ENCODE peak calls at places on chromosomes 3 and 15, in nine cellular contexts. One of them, this sample, is unnamed.

GRCh38 chr3:61809879-61810278 is 248.5 kb downstream of the PTPRG start:
- DNase-seq in B cell: no peak
- DNase-seq in omental fat pad: no peak
- DNase-seq in cardiac fibroblast: no peak
- DNase-seq in AG09319: no peak
- DNase-seq in glutamatergic neuron: no peak
- DNase-seq in PC-3: no peak
- DNase-seq in uterus: peak
- DNase-seq in GM06990: no peak
- DNase-seq in this sample: no peak

GRCh38 chr3:35224571-35225280 is 414.6 kb upstream of the ARPP21 start:
- DNase-seq in uterus: no peak
- DNase-seq in PC-3: no peak
- DNase-seq in glutamatergic neuron: no peak
- DNase-seq in AG09319: no peak
- DNase-seq in cardiac fibroblast: no peak
- DNase-seq in GM06990: no peak
- DNase-seq in B cell: no peak
- DNase-seq in omental fat pad: no peak
- DNase-seq in this sample: no peak

GRCh38 chr3:20215636-20216035 is 29.6 kb upstream of the SGO1 start:
- DNase-seq in GM06990: no peak
- DNase-seq in uterus: no peak
- DNase-seq in AG09319: no peak
- DNase-seq in B cell: no peak
- DNase-seq in omental fat pad: no peak
- DNase-seq in glutamatergic neuron: no peak
- DNase-seq in cardiac fibroblast: no peak
- DNase-seq in PC-3: peak
- DNase-seq in this sample: no peak

GRCh38 chr15:91952216-91952615 is 98.7 kb downstream of the SLCO3A1 start:
- DNase-seq in B cell: no peak
- DNase-seq in AG09319: no peak
- DNase-seq in cardiac fibroblast: no peak
- DNase-seq in glutamatergic neuron: no peak
- DNase-seq in omental fat pad: no peak
- DNase-seq in uterus: no peak
- DNase-seq in PC-3: no peak
- DNase-seq in GM06990: no peak
- DNase-seq in this sample: no peak

GRCh38 chr3:72036899-72037298 is 252.0 kb upstream of the PROK2 start:
- DNase-seq in B cell: no peak
- DNase-seq in cardiac fibroblast: peak
- DNase-seq in PC-3: no peak
- DNase-seq in omental fat pad: no peak
- DNase-seq in GM06990: no peak
- DNase-seq in glutamatergic neuron: no peak
- DNase-seq in AG09319: no peak
- DNase-seq in uterus: no peak
- DNase-seq in this sample: no peak

GRCh38 chr3:112635674-112636073 is 5.3 kb downstream of the CCDC80 start:
- DNase-seq in PC-3: no peak
- DNase-seq in cardiac fibroblast: peak
- DNase-seq in AG09319: no peak
- DNase-seq in glutamatergic neuron: no peak
- DNase-seq in GM06990: no peak
- DNase-seq in omental fat pad: no peak
- DNase-seq in uterus: peak
- DNase-seq in B cell: no peak
- DNase-seq in this sample: no peak

GRCh38 chr3:175977968-175978752 is 1119.0 kb downstream of the NAALADL2 start:
- DNase-seq in GM06990: no peak
- DNase-seq in omental fat pad: no peak
- DNase-seq in AG09319: no peak
- DNase-seq in uterus: no peak
- DNase-seq in B cell: no peak
- DNase-seq in cardiac fibroblast: no peak
- DNase-seq in glutamatergic neuron: no peak
- DNase-seq in PC-3: no peak
- DNase-seq in this sample: no peak

GRCh38 chr3:6216135-6216792 is 644.7 kb upstream of the GRM7 start:
- DNase-seq in AG09319: no peak
- DNase-seq in omental fat pad: no peak
- DNase-seq in cardiac fibroblast: no peak
- DNase-seq in uterus: no peak
- DNase-seq in GM06990: no peak
- DNase-seq in PC-3: no peak
- DNase-seq in B cell: no peak
- DNase-seq in glutamatergic neuron: no peak
- DNase-seq in this sample: no peak

GRCh38 chr3:190325923-190326322 is 3.7 kb upstream of the CLDN1 start:
- DNase-seq in B cell: no peak
- DNase-seq in PC-3: no peak
- DNase-seq in glutamatergic neuron: no peak
- DNase-seq in GM06990: peak
- DNase-seq in omental fat pad: no peak
- DNase-seq in cardiac fibroblast: peak
- DNase-seq in AG09319: no peak
- DNase-seq in uterus: no peak
- DNase-seq in this sample: no peak

GRCh38 chr15:61816856-61817255 is 243.4 kb downstream of the VPS13C start:
- DNase-seq in cardiac fibroblast: no peak
- DNase-seq in AG09319: no peak
- DNase-seq in uterus: no peak
- DNase-seq in PC-3: no peak
- DNase-seq in omental fat pad: no peak
- DNase-seq in glutamatergic neuron: no peak
- DNase-seq in B cell: no peak
- DNase-seq in GM06990: no peak
- DNase-seq in this sample: no peak

GRCh38 chr3:171936231-171936841 is 93.2 kb downstream of the TMEM212 start:
- DNase-seq in B cell: no peak
- DNase-seq in cardiac fibroblast: peak
- DNase-seq in AG09319: peak
- DNase-seq in GM06990: no peak
- DNase-seq in glutamatergic neuron: no peak
- DNase-seq in uterus: no peak
- DNase-seq in omental fat pad: no peak
- DNase-seq in PC-3: peak
- DNase-seq in this sample: no peak

GRCh38 chr15:29045717-29046116 is 159.9 kb downstream of the APBA2 start:
- DNase-seq in glutamatergic neuron: no peak
- DNase-seq in B cell: no peak
- DNase-seq in PC-3: peak
- DNase-seq in omental fat pad: no peak
- DNase-seq in AG09319: no peak
- DNase-seq in uterus: no peak
- DNase-seq in GM06990: no peak
- DNase-seq in cardiac fibroblast: peak
- DNase-seq in this sample: no peak

GRCh38 chr3:46628980-46629379 is 16.7 kb downstream of the FAM240A start:
- DNase-seq in B cell: no peak
- DNase-seq in uterus: no peak
- DNase-seq in GM06990: no peak
- DNase-seq in omental fat pad: no peak
- DNase-seq in AG09319: no peak
- DNase-seq in glutamatergic neuron: no peak
- DNase-seq in PC-3: no peak
- DNase-seq in cardiac fibroblast: no peak
- DNase-seq in this sample: no peak

GRCh38 chr15:67571643-67572415 is 29.3 kb downstream of the MAP2K5 start:
- DNase-seq in omental fat pad: no peak
- DNase-seq in AG09319: no peak
- DNase-seq in PC-3: peak
- DNase-seq in cardiac fibroblast: no peak
- DNase-seq in uterus: no peak
- DNase-seq in GM06990: no peak
- DNase-seq in B cell: no peak
- DNase-seq in glutamatergic neuron: no peak
- DNase-seq in this sample: no peak

GRCh38 chr3:131796558-131796957 is 238.3 kb downstream of the CPNE4 start:
- DNase-seq in glutamatergic neuron: no peak
- DNase-seq in PC-3: no peak
- DNase-seq in GM06990: peak
- DNase-seq in uterus: no peak
- DNase-seq in omental fat pad: no peak
- DNase-seq in cardiac fibroblast: no peak
- DNase-seq in AG09319: no peak
- DNase-seq in B cell: no peak
- DNase-seq in this sample: no peak

GRCh38 chr15:50186752-50187151 is 4.8 kb downstream of the SLC27A2 start:
- DNase-seq in uterus: no peak
- DNase-seq in PC-3: no peak
- DNase-seq in glutamatergic neuron: no peak
- DNase-seq in B cell: no peak
- DNase-seq in GM06990: no peak
- DNase-seq in AG09319: no peak
- DNase-seq in cardiac fibroblast: no peak
- DNase-seq in omental fat pad: no peak
- DNase-seq in this sample: no peak
- TF ChIP-seq CTCF in uterus: no peak
- TF ChIP-seq CTCF in PC-3: no peak
- TF ChIP-seq CTCF in glutamatergic neuron: no peak
- TF ChIP-seq CTCF in B cell: no peak
- TF ChIP-seq CTCF in GM06990: no peak
- TF ChIP-seq CTCF in AG09319: no peak
- TF ChIP-seq CTCF in cardiac fibroblast: no peak
- TF ChIP-seq CTCF in omental fat pad: no peak
- TF ChIP-seq CTCF in this sample: no peak

DNA sequence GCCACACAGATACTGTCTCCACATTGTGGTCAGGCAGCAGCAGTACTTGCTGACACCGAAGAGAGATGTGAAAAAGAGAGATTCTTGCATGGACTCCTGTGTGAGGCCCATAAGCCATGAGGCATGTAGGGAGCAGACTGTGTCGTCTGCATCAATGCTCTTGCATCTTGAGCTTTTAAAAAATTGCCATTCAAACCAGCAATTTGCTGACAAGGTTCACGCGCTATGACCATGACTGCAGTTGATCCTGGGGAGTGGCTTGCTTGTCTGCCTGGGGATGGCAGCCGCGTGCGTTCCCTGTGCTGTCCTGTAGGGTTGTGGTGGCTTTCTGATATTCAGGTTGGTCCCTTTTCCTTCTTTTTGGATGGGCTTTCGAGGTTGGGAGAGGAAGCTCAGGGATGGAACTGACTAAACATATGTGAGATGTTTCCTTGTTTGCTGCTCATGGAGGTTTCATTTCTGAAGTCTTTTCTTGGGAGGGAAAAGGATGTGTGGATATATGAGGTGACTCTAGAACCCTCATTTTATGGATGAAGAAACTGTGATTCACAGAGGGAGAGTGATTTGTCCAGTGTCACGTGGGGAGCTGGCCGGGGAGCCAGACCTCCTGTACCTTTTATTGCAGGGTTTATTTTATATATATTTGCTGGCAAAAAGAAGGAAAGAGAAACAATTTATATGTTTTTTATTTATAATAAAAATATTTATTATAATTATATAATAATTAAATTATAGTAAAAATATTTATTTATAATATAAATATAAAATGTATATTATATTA is 48.6 kb downstream of the LPP start:
- DNase-seq in glutamatergic neuron: peak
- DNase-seq in omental fat pad: no peak
- DNase-seq in cardiac fibroblast: no peak
- DNase-seq in PC-3: no peak
- DNase-seq in uterus: no peak
- DNase-seq in B cell: no peak
- DNase-seq in AG09319: no peak
- DNase-seq in GM06990: no peak
- DNase-seq in this sample: no peak
- TF ChIP-seq CTCF in glutamatergic neuron: no peak
- TF ChIP-seq CTCF in omental fat pad: no peak
- TF ChIP-seq CTCF in cardiac fibroblast: no peak
- TF ChIP-seq CTCF in PC-3: peak
- TF ChIP-seq CTCF in uterus: no peak
- TF ChIP-seq CTCF in B cell: no peak
- TF ChIP-seq CTCF in AG09319: no peak
- TF ChIP-seq CTCF in GM06990: no peak
- TF ChIP-seq CTCF in this sample: no peak

DNA sequence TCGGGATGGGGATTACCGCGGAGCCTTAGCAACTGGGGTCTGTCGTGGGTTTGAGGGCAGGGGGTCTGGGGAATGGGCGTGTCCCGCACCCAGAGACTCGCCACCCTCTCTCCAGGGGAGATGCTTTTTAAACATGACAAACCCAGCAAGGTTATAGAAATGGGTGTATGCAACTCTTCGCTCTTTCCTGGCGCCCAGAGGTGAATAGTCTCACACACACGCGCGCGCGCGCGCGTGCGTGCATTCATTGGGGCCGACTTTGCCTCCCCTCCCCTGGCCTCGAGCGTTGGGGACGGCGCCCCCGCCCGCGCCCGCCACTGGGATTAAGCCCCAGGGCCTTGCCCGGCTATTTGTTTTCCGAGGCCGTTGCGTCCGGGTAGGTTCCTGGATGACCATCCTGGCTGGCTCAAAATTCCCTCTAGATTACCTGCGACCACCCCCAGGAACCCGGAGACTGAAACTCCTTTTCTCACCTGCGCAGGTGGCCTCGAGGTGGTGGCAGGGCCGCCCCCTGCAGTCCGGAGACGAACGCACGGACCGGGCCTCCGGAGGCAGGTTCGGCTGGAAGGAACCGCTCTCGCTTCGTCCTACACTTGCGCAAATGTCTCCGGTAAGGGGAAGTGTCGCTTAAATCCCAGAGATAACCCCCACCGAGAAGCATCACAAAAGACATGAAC is 777 bp downstream of the GPR160 start:
- DNase-seq in PC-3: peak
- DNase-seq in glutamatergic neuron: peak
- DNase-seq in B cell: peak
- DNase-seq in omental fat pad: no peak
- DNase-seq in AG09319: no peak
- DNase-seq in cardiac fibroblast: no peak
- DNase-seq in uterus: no peak
- DNase-seq in GM06990: peak
- DNase-seq in this sample: peak
- TF ChIP-seq CTCF in PC-3: peak
- TF ChIP-seq CTCF in glutamatergic neuron: no peak
- TF ChIP-seq CTCF in B cell: peak
- TF ChIP-seq CTCF in omental fat pad: no peak
- TF ChIP-seq CTCF in AG09319: no peak
- TF ChIP-seq CTCF in cardiac fibroblast: no peak
- TF ChIP-seq CTCF in uterus: no peak
- TF ChIP-seq CTCF in GM06990: no peak
- TF ChIP-seq CTCF in this sample: peak

DNA sequence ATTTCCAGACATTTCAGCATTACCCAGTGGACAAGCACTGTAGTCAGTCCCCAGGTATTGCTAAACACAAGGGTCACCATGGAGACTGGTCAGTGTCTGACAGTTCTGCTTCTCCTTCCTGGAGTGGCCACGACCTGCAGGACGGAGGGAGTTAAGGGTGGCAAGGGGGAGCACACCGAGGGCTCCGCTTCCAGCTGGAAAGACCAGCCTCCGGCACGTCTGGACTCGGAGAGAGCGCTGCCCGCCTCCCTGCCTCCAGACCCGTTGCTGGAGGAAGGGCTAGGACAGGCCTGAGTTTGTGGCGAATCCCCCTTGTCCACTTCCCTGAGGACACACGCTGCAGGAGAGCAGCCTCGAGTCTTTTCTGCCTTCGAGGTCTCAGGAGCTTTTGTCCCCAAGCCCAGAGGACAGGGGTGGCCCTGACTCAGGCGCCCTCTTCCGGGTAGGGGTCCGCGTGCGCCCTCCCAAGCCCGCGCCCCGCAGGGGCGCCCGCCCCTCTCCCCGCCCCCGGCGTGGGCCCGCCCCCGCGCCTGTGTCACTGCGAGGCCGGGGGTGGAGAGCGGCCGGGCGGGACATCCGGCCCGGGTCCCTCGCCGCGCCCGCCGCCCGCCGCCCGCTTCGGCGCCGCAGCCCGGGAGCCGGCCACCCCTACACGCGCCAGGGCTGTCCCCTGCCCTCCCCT is at the start of gene CHST14:
- DNase-seq in AG09319: no peak
- DNase-seq in omental fat pad: no peak
- DNase-seq in B cell: peak
- DNase-seq in uterus: peak
- DNase-seq in cardiac fibroblast: peak
- DNase-seq in PC-3: peak
- DNase-seq in GM06990: peak
- DNase-seq in glutamatergic neuron: peak
- DNase-seq in this sample: peak
- TF ChIP-seq CTCF in AG09319: no peak
- TF ChIP-seq CTCF in omental fat pad: no peak
- TF ChIP-seq CTCF in B cell: no peak
- TF ChIP-seq CTCF in uterus: no peak
- TF ChIP-seq CTCF in cardiac fibroblast: no peak
- TF ChIP-seq CTCF in PC-3: no peak
- TF ChIP-seq CTCF in GM06990: peak
- TF ChIP-seq CTCF in glutamatergic neuron: no peak
- TF ChIP-seq CTCF in this sample: no peak